ENCODE peak calls at places on chromosomes 12 and 14, in eight cellular contexts. Z is fibroblast of villous mesenchyme; Q is lower leg skin; O is C1 segment of cervical spinal cord; E is dorsolateral prefrontal cortex; L is NCI-H1436; Y is CD4-positive, alpha-beta memory T cell; H is cardiac septum. G is an unnamed sample.

GRCh38 chr12:92394895-92395294 is 249.2 kb upstream of the BTG1 start:
- DNase-seq in Z (no peak), Q (no peak), O (no peak), E (no peak), L (no peak), Y (no peak), H (no peak), G (no peak)

GRCh38 chr14:105664691-105665090 is 138.3 kb downstream of the TMEM121 start:
- DNase-seq in Z (no peak), Q (peak), O (no peak), E (no peak), L (no peak), Y (no peak), H (no peak), G (no peak)

GRCh38 chr12:88578821-88579518 is 1.3 kb downstream of the KITLG start:
- DNase-seq in Z (no peak), Q (peak), O (no peak), E (no peak), L (peak), Y (no peak), H (no peak), G (peak)

GRCh38 chr14:91548145-91548544 is 38.0 kb upstream of the PPP4R3A start:
- DNase-seq in Z (no peak), Q (no peak), O (no peak), E (no peak), L (no peak), Y (no peak), H (no peak), G (no peak)

GRCh38 chr12:109513977-109514376 is 36.5 kb downstream of the UBE3B start:
- DNase-seq in Z (no peak), Q (no peak), O (no peak), E (no peak), L (no peak), Y (no peak), H (no peak), G (no peak)

GRCh38 chr12:119457251-119457650 is 122.7 kb downstream of the CCDC60 start:
- DNase-seq in Z (no peak), Q (no peak), O (no peak), E (no peak), L (no peak), Y (no peak), H (no peak), G (no peak)

GRCh38 chr14:34324363-34324795 is 137.7 kb downstream of the SPTSSA start:
- DNase-seq in Z (peak), Q (no peak), O (no peak), E (no peak), L (peak), Y (peak), H (no peak), G (peak)

GRCh38 chr12:65528127-65528526 is 249.6 kb downstream of the MSRB3 start:
- DNase-seq in Z (peak), Q (no peak), O (no peak), E (no peak), L (no peak), Y (no peak), H (no peak), G (no peak)

GRCh38 chr12:118060301-118061010 is 523 bp downstream of the WSB2 start:
- DNase-seq in Z (peak), Q (peak), O (peak), E (peak), L (no peak), Y (peak), H (peak), G (peak)

GRCh38 chr14:65373671-65374039 is 38.9 kb upstream of the FUT8 start:
- DNase-seq in Z (peak), Q (no peak), O (peak), E (peak), L (no peak), Y (no peak), H (no peak), G (peak)

GRCh38 chr12:49975370-49975761 is 2.6 kb downstream of the AQP6 start:
- DNase-seq in Z (no peak), Q (no peak), O (no peak), E (no peak), L (no peak), Y (no peak), H (peak), G (no peak)

GRCh38 chr12:91778091-91778819 is 367.4 kb downstream of the BTG1 start:
- DNase-seq in Z (peak), Q (no peak), O (no peak), E (no peak), L (no peak), Y (no peak), H (no peak), G (no peak)

GRCh38 chr14:56133547-56133946 is 15.3 kb downstream of the PELI2 start:
- DNase-seq in Z (no peak), Q (no peak), O (no peak), E (no peak), L (no peak), Y (no peak), H (no peak), G (no peak)

GRCh38 chr12:29516431-29516875 is 19.0 kb upstream of the OVCH1 start:
- DNase-seq in Z (peak), Q (no peak), O (no peak), E (no peak), L (no peak), Y (no peak), H (no peak), G (no peak)

GRCh38 chr12:113980537-113981337 is 14.6 kb upstream of the RBM19 start:
- DNase-seq in Z (peak), Q (no peak), O (no peak), E (peak), L (peak), Y (peak), H (no peak), G (peak)

GRCh38 chr14:73567951-73568885 is 795 bp upstream of the ACOT2 start:
- DNase-seq in Z (peak), Q (no peak), O (no peak), E (no peak), L (no peak), Y (peak), H (no peak), G (peak)

GRCh38 chr12:124408822-124409517 is 114.1 kb downstream of the RFLNA start:
- DNase-seq in Z (no peak), Q (no peak), O (no peak), E (no peak), L (no peak), Y (no peak), H (no peak), G (no peak)

GRCh38 chr14:20802341-20803084 is at the start of gene RNASE1:
- DNase-seq in Z (no peak), Q (no peak), O (peak), E (peak), L (no peak), Y (no peak), H (no peak), G (no peak)

GRCh38 chr12:49201595-49202295 is 12.9 kb upstream of the TUBA1A start:
- DNase-seq in Z (peak), Q (peak), O (no peak), E (no peak), L (peak), Y (peak), H (no peak), G (peak)

GRCh38 chr14:23249810-23250209 is 12.1 kb downstream of the RNF212B start:
- DNase-seq in Z (no peak), Q (no peak), O (no peak), E (no peak), L (no peak), Y (no peak), H (no peak), G (no peak)

GRCh38 chr14:32055175-32055574 is 21.9 kb upstream of the ARHGAP5 start:
- DNase-seq in Z (no peak), Q (no peak), O (no peak), E (no peak), L (no peak), Y (no peak), H (no peak), G (no peak)

GRCh38 chr12:79678306-79678705 is 12.5 kb downstream of the PAWR start:
- DNase-seq in Z (no peak), Q (no peak), O (no peak), E (no peak), L (no peak), Y (no peak), H (no peak), G (no peak)

GRCh38 chr12:115885040-115885439 is 392.5 kb downstream of the MED13L start:
- DNase-seq in Z (no peak), Q (no peak), O (no peak), E (no peak), L (peak), Y (no peak), H (no peak), G (no peak)